ENCODE peak calls at places on chromosome 2, in eight cellular contexts. One of them, this sample, is unnamed.
A peak's percentile ranks its signal among the peaks of the same experiment; 100 is the strongest.

GRCh38 chr2:197786010-197786877 is 1.1 kb upstream of the BOLL start:
- DNase-seq in CD8-positive, alpha-beta memory T cell: peak; percentile 48
- DNase-seq in IMR-90: no peak
- DNase-seq in cardiac muscle cell: peak; percentile 40
- DNase-seq in hepatocyte: peak; percentile 48
- DNase-seq in astrocyte: no peak
- DNase-seq in uterus: no peak
- DNase-seq in fibroblast of lung: no peak
- DNase-seq in this sample: no peak

GRCh38 chr2:64787698-64788097 is 134.0 kb upstream of the SERTAD2 start:
- DNase-seq in CD8-positive, alpha-beta memory T cell: no peak
- DNase-seq in IMR-90: no peak
- DNase-seq in cardiac muscle cell: no peak
- DNase-seq in hepatocyte: no peak
- DNase-seq in astrocyte: no peak
- DNase-seq in uterus: no peak
- DNase-seq in fibroblast of lung: peak; percentile 32
- DNase-seq in this sample: no peak

GRCh38 chr2:28636491-28636890 is 115.1 kb upstream of the PPP1CB start:
- DNase-seq in CD8-positive, alpha-beta memory T cell: no peak
- DNase-seq in IMR-90: no peak
- DNase-seq in cardiac muscle cell: no peak
- DNase-seq in hepatocyte: no peak
- DNase-seq in astrocyte: no peak
- DNase-seq in uterus: no peak
- DNase-seq in fibroblast of lung: no peak
- DNase-seq in this sample: no peak

GRCh38 chr2:11399113-11399762 is 54.8 kb upstream of the ROCK2 start:
- DNase-seq in CD8-positive, alpha-beta memory T cell: no peak
- DNase-seq in IMR-90: no peak
- DNase-seq in cardiac muscle cell: no peak
- DNase-seq in hepatocyte: no peak
- DNase-seq in astrocyte: no peak
- DNase-seq in uterus: no peak
- DNase-seq in fibroblast of lung: no peak
- DNase-seq in this sample: no peak

GRCh38 chr2:199455533-199456382 is 2.0 kb downstream of the SATB2 start:
- DNase-seq in CD8-positive, alpha-beta memory T cell: no peak
- DNase-seq in IMR-90: peak; percentile 31
- DNase-seq in cardiac muscle cell: peak; percentile 59
- DNase-seq in hepatocyte: peak; percentile 72
- DNase-seq in astrocyte: peak; percentile 41
- DNase-seq in uterus: no peak
- DNase-seq in fibroblast of lung: peak; percentile 29
- DNase-seq in this sample: no peak

GRCh38 chr2:144354953-144355352 is 165.0 kb downstream of the ZEB2 start:
- DNase-seq in CD8-positive, alpha-beta memory T cell: no peak
- DNase-seq in IMR-90: peak; percentile 20
- DNase-seq in cardiac muscle cell: no peak
- DNase-seq in hepatocyte: no peak
- DNase-seq in astrocyte: no peak
- DNase-seq in uterus: no peak
- DNase-seq in fibroblast of lung: peak; percentile 65
- DNase-seq in this sample: no peak

GRCh38 chr2:118032169-118033013 is 18.5 kb upstream of the CCDC93 start:
- DNase-seq in CD8-positive, alpha-beta memory T cell: no peak
- DNase-seq in IMR-90: peak; percentile 34
- DNase-seq in cardiac muscle cell: peak; percentile 65
- DNase-seq in hepatocyte: peak; percentile 69
- DNase-seq in astrocyte: no peak
- DNase-seq in uterus: no peak
- DNase-seq in fibroblast of lung: peak; percentile 39
- DNase-seq in this sample: peak; percentile 36

GRCh38 chr2:82993631-82994030 is 1465.4 kb downstream of the SUCLG1 start:
- DNase-seq in CD8-positive, alpha-beta memory T cell: no peak
- DNase-seq in IMR-90: no peak
- DNase-seq in cardiac muscle cell: no peak
- DNase-seq in hepatocyte: peak; percentile 12
- DNase-seq in astrocyte: peak; percentile 32
- DNase-seq in uterus: no peak
- DNase-seq in fibroblast of lung: no peak
- DNase-seq in this sample: no peak

GRCh38 chr2:113169002-113169530 is 4.7 kb upstream of the PSD4 start:
- DNase-seq in CD8-positive, alpha-beta memory T cell: peak; percentile 62
- DNase-seq in IMR-90: no peak
- DNase-seq in cardiac muscle cell: no peak
- DNase-seq in hepatocyte: no peak
- DNase-seq in astrocyte: no peak
- DNase-seq in uterus: no peak
- DNase-seq in fibroblast of lung: no peak
- DNase-seq in this sample: no peak

GRCh38 chr2:239927424-239927981 is 97.6 kb downstream of the NDUFA10 start:
- DNase-seq in CD8-positive, alpha-beta memory T cell: peak; percentile 35
- DNase-seq in IMR-90: peak; percentile 93
- DNase-seq in cardiac muscle cell: no peak
- DNase-seq in hepatocyte: peak; percentile 40
- DNase-seq in astrocyte: peak; percentile 89
- DNase-seq in uterus: peak; percentile 7
- DNase-seq in fibroblast of lung: peak; percentile 75
- DNase-seq in this sample: peak; percentile 17

GRCh38 chr2:40192864-40193669 is 258.8 kb downstream of the SLC8A1 start:
- DNase-seq in CD8-positive, alpha-beta memory T cell: no peak
- DNase-seq in IMR-90: peak; percentile 37
- DNase-seq in cardiac muscle cell: no peak
- DNase-seq in hepatocyte: no peak
- DNase-seq in astrocyte: peak; percentile 16
- DNase-seq in uterus: no peak
- DNase-seq in fibroblast of lung: peak; percentile 57
- DNase-seq in this sample: no peak

GRCh38 chr2:157497603-157498314 is 53.9 kb upstream of the CYTIP start:
- DNase-seq in CD8-positive, alpha-beta memory T cell: peak; percentile 28
- DNase-seq in IMR-90: peak; percentile 49
- DNase-seq in cardiac muscle cell: peak; percentile 59
- DNase-seq in hepatocyte: peak; percentile 65
- DNase-seq in astrocyte: peak; percentile 36
- DNase-seq in uterus: no peak
- DNase-seq in fibroblast of lung: peak; percentile 58
- DNase-seq in this sample: peak; percentile 36

GRCh38 chr2:40002339-40002738 is 223.3 kb upstream of the THUMPD2 start:
- DNase-seq in CD8-positive, alpha-beta memory T cell: no peak
- DNase-seq in IMR-90: no peak
- DNase-seq in cardiac muscle cell: no peak
- DNase-seq in hepatocyte: no peak
- DNase-seq in astrocyte: no peak
- DNase-seq in uterus: no peak
- DNase-seq in fibroblast of lung: no peak
- DNase-seq in this sample: no peak

GRCh38 chr2:38123862-38124261 is 47.9 kb upstream of the CYP1B1 start:
- DNase-seq in CD8-positive, alpha-beta memory T cell: no peak
- DNase-seq in IMR-90: no peak
- DNase-seq in cardiac muscle cell: no peak
- DNase-seq in hepatocyte: no peak
- DNase-seq in astrocyte: no peak
- DNase-seq in uterus: no peak
- DNase-seq in fibroblast of lung: no peak
- DNase-seq in this sample: no peak

GRCh38 chr2:217820904-217821303 is 181.9 kb downstream of the TNS1 start:
- DNase-seq in CD8-positive, alpha-beta memory T cell: no peak
- DNase-seq in IMR-90: no peak
- DNase-seq in cardiac muscle cell: no peak
- DNase-seq in hepatocyte: no peak
- DNase-seq in astrocyte: no peak
- DNase-seq in uterus: no peak
- DNase-seq in fibroblast of lung: no peak
- DNase-seq in this sample: no peak
- H3K4me1 ChIP-seq in CD8-positive, alpha-beta memory T cell: no peaks in the 10 kb centered on the region
- H3K4me1 ChIP-seq in IMR-90: no peaks in the 10 kb centered on the region
- H3K4me1 ChIP-seq in cardiac muscle cell: peaks cover 3% of the 10 kb centered on the region
- H3K4me1 ChIP-seq in hepatocyte: peaks cover 6% of the 10 kb centered on the region
- H3K4me1 ChIP-seq in astrocyte: peaks cover 18% of the 10 kb centered on the region
- H3K4me1 ChIP-seq in uterus: peaks cover 20% of the 10 kb centered on the region
- H3K4me1 ChIP-seq in fibroblast of lung: peaks cover 7% of the 10 kb centered on the region
- H3K4me1 ChIP-seq in this sample: peaks cover 30% of the 10 kb centered on the region

DNA sequence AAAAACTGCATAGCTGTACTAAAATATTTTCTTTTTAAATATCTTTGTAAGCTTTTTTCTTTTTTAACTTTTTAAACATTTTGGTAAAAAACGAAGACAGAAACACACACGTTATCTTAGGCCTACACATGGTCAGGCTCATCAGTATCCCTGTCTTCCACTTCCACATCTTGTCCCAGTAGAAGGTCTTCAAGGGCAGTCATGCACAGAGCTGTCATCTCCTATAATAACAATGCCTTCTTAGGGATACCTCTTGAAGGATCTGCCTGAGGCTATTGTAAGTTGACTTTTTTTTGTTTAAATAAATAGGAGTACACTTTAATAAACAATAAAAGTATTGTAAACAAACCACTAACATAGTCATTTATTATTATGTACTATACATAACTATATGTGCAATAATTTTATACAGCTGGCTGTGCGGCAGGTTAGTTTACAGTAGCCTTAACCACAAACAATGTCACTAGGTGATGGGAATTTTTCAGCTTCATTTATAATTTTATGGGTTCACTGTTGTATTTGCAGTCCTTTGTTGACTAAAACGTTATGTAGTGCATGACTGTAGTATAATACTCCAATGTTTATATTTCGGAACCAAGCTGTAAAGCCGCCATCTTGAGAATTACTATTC is 124.4 kb downstream of the MAP4K4 start:
- DNase-seq in CD8-positive, alpha-beta memory T cell: no peak
- DNase-seq in IMR-90: no peak
- DNase-seq in cardiac muscle cell: no peak
- DNase-seq in hepatocyte: no peak
- DNase-seq in astrocyte: no peak
- DNase-seq in uterus: no peak
- DNase-seq in fibroblast of lung: no peak
- DNase-seq in this sample: no peak
- H3K4me1 ChIP-seq in CD8-positive, alpha-beta memory T cell: peaks cover 36% of the 10 kb centered on the region
- H3K4me1 ChIP-seq in IMR-90: peaks cover 33% of the 10 kb centered on the region
- H3K4me1 ChIP-seq in cardiac muscle cell: peaks cover 17% of the 10 kb centered on the region
- H3K4me1 ChIP-seq in hepatocyte: peaks cover 54% of the 10 kb centered on the region
- H3K4me1 ChIP-seq in astrocyte: peaks cover 57% of the 10 kb centered on the region
- H3K4me1 ChIP-seq in uterus: peaks cover 2% of the 10 kb centered on the region
- H3K4me1 ChIP-seq in fibroblast of lung: peaks cover 26% of the 10 kb centered on the region
- H3K4me1 ChIP-seq in this sample: peaks cover 51% of the 10 kb centered on the region

DNA sequence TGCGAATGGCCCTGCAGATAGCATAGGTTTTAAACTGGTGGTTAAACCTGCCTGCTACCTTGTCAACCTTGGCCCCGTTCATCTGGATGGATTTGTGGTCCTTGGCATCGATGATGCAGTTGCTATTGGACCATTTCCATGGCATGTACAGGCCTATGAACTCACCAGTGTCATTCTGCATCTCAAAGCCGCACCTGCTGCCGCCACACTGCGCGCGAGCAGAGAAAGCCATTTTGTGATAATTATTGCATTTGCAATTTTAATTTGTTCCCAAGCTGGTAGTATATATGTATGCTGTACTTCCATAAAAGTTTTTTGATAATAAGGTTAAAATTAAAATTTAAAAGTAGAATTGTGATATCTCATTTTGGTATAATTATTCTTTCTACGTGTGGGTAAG is 94.8 kb upstream of the UXS1 start:
- DNase-seq in CD8-positive, alpha-beta memory T cell: no peak
- DNase-seq in IMR-90: no peak
- DNase-seq in cardiac muscle cell: no peak
- DNase-seq in hepatocyte: no peak
- DNase-seq in astrocyte: no peak
- DNase-seq in uterus: no peak
- DNase-seq in fibroblast of lung: no peak
- DNase-seq in this sample: no peak
- H3K4me1 ChIP-seq in CD8-positive, alpha-beta memory T cell: no peaks in the 10 kb centered on the region
- H3K4me1 ChIP-seq in IMR-90: no peaks in the 10 kb centered on the region
- H3K4me1 ChIP-seq in cardiac muscle cell: no peaks in the 10 kb centered on the region
- H3K4me1 ChIP-seq in hepatocyte: no peaks in the 10 kb centered on the region
- H3K4me1 ChIP-seq in astrocyte: no peaks in the 10 kb centered on the region
- H3K4me1 ChIP-seq in uterus: no peaks in the 10 kb centered on the region
- H3K4me1 ChIP-seq in fibroblast of lung: no peaks in the 10 kb centered on the region
- H3K4me1 ChIP-seq in this sample: no peaks in the 10 kb centered on the region

DNA sequence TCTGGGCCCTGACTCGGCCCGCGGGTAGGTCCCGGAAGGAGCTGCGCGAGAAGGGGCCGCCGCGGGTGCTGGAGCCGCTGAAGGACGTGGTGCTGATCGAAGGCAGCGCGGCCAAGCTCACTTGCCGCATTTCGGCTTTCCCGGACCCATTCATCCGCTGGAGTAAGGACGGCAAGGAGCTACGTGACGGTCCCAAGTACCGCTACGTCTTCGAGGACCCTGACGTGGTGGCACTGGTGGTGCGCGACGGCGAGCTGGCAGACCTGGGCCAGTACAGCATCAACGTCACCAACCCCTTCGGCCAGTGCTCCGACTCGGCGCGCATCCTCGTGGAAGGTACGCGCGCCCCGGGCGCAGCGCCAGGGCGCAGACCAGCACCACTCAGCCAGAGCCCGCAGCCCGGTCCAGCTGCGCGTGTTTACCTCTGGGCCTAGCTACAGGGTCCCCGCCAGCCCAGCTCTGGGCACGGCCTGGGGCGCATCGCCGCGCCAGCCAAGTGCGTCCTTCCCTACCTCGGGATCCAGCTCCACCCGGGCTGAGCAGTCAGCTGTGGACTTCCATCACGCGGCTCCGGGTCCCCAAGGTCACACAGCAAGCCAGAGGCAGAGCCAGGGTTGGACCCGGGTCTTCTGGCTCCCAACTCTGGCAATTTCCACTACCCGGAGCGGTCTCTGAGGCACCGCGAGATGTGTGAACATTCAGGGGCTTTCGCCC is 1.8 kb upstream of the GMPPA start:
- DNase-seq in CD8-positive, alpha-beta memory T cell: no peak
- DNase-seq in IMR-90: no peak
- DNase-seq in cardiac muscle cell: no peak
- DNase-seq in hepatocyte: no peak
- DNase-seq in astrocyte: peak; percentile 35
- DNase-seq in uterus: no peak
- DNase-seq in fibroblast of lung: peak; percentile 24
- DNase-seq in this sample: no peak
- H3K4me1 ChIP-seq in CD8-positive, alpha-beta memory T cell: peaks cover 26% of the 10 kb centered on the region
- H3K4me1 ChIP-seq in IMR-90: peaks cover 15% of the 10 kb centered on the region
- H3K4me1 ChIP-seq in cardiac muscle cell: peaks cover 29% of the 10 kb centered on the region
- H3K4me1 ChIP-seq in hepatocyte: peaks cover 23% of the 10 kb centered on the region
- H3K4me1 ChIP-seq in astrocyte: peaks cover 39% of the 10 kb centered on the region
- H3K4me1 ChIP-seq in uterus: no peaks in the 10 kb centered on the region
- H3K4me1 ChIP-seq in fibroblast of lung: peaks cover 9% of the 10 kb centered on the region
- H3K4me1 ChIP-seq in this sample: peaks cover 12% of the 10 kb centered on the region

DNA sequence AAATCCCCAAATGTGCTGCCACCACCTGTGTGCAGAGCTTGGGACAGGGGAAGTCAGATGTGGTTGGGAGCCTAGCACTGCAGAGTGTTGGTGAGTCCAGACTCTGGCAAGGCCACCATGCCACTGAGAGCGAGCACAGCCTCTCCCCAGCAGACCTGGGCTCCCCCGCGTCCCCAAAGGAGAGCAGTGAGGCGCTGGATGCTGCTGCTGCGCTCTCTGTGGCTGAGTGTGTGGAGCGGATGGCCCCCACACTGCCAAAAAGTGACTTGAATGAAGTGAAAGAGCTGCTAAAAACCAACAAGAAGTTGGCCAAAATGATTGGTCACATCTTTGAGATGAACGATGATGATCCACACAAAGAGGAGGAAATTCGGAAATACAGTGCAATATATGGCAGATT is 10.7 kb downstream of the NAB1 start:
- DNase-seq in CD8-positive, alpha-beta memory T cell: no peak
- DNase-seq in IMR-90: no peak
- DNase-seq in cardiac muscle cell: no peak
- DNase-seq in hepatocyte: no peak
- DNase-seq in astrocyte: no peak
- DNase-seq in uterus: no peak
- DNase-seq in fibroblast of lung: no peak
- DNase-seq in this sample: no peak
- H3K4me1 ChIP-seq in CD8-positive, alpha-beta memory T cell: peaks cover 31% of the 10 kb centered on the region
- H3K4me1 ChIP-seq in IMR-90: peaks cover 5% of the 10 kb centered on the region
- H3K4me1 ChIP-seq in cardiac muscle cell: peaks cover 31% of the 10 kb centered on the region
- H3K4me1 ChIP-seq in hepatocyte: no peaks in the 10 kb centered on the region
- H3K4me1 ChIP-seq in astrocyte: peaks cover 3% of the 10 kb centered on the region
- H3K4me1 ChIP-seq in uterus: peaks cover 9% of the 10 kb centered on the region
- H3K4me1 ChIP-seq in fibroblast of lung: no peaks in the 10 kb centered on the region
- H3K4me1 ChIP-seq in this sample: no peaks in the 10 kb centered on the region

GRCh38 chr2:195649629-195650190 is 7.3 kb upstream of the SLC39A10 start:
- DNase-seq in CD8-positive, alpha-beta memory T cell: no peak
- DNase-seq in IMR-90: no peak
- DNase-seq in cardiac muscle cell: no peak
- DNase-seq in hepatocyte: no peak
- DNase-seq in astrocyte: no peak
- DNase-seq in uterus: no peak
- DNase-seq in fibroblast of lung: no peak
- DNase-seq in this sample: no peak
- H3K4me1 ChIP-seq in CD8-positive, alpha-beta memory T cell: peaks cover 24% of the 10 kb centered on the region
- H3K4me1 ChIP-seq in IMR-90: peaks cover 4% of the 10 kb centered on the region
- H3K4me1 ChIP-seq in cardiac muscle cell: no peaks in the 10 kb centered on the region
- H3K4me1 ChIP-seq in hepatocyte: no peaks in the 10 kb centered on the region
- H3K4me1 ChIP-seq in astrocyte: no peaks in the 10 kb centered on the region
- H3K4me1 ChIP-seq in uterus: no peaks in the 10 kb centered on the region
- H3K4me1 ChIP-seq in fibroblast of lung: no peaks in the 10 kb centered on the region
- H3K4me1 ChIP-seq in this sample: no peaks in the 10 kb centered on the region

This sample was measured in endothelial cell of umbilical vein.